ENCODE peak calls at places on chromosomes 13 and 19, in nine cellular contexts. D, O, X, H, S, G, N, K and T are unnamed samples.

GRCh38 chr19:50510700-50511068 is 307 bp downstream of the JOSD2 start:
- DNase-seq in N (no peak), K (no peak), S (no peak), H (no peak), G (peak; percentile 11), D (no peak), X (no peak), O (no peak), T (no peak)

GRCh38 chr19:42207767-42208259 is 9.7 kb downstream of the DEDD2 start:
- DNase-seq in G (peak; percentile 76), N (peak; percentile 93), X (no peak), H (no peak), O (no peak), S (peak; percentile 89), K (no peak), D (peak; percentile 30), T (peak; percentile 62)

GRCh38 chr19:30328096-30328495 is 44.1 kb upstream of the ZNF536 start:
- DNase-seq in O (no peak), D (no peak), N (no peak), G (no peak), X (no peak), S (no peak), K (peak; percentile 5), H (peak; percentile 16), T (no peak)

GRCh38 chr13:106367361-106367781 is 168.1 kb downstream of the EFNB2 start:
- DNase-seq in G (no peak), S (no peak), D (peak; percentile 86), K (no peak), O (peak; percentile 19), N (no peak), X (no peak), H (no peak), T (no peak)

GRCh38 chr19:13764821-13765394 is 586 bp downstream of the MRI1 start:
- DNase-seq in D (no peak), X (no peak), S (no peak), O (peak; percentile 46), K (no peak), H (peak; percentile 67), G (no peak), N (peak; percentile 62), T (peak; percentile 56)

GRCh38 chr13:21613791-21614190 is 9.8 kb upstream of the MICU2 start:
- DNase-seq in S (no peak), H (no peak), D (no peak), N (no peak), G (no peak), X (no peak), O (no peak), K (no peak), T (no peak)

GRCh38 chr19:7718668-7719067 is 13.2 kb downstream of the CLEC4G start:
- DNase-seq in S (no peak), G (no peak), X (no peak), D (no peak), K (no peak), O (no peak), N (no peak), H (no peak), T (no peak)

GRCh38 chr13:36332986-36333385 is 13.2 kb downstream of the SPART start:
- DNase-seq in S (peak; percentile 59), X (no peak), D (peak; percentile 65), H (no peak), G (peak; percentile 38), N (peak; percentile 66), K (no peak), O (no peak), T (peak; percentile 39)

GRCh38 chr13:73647417-73647816 is 486.8 kb downstream of the KLF12 start:
- DNase-seq in H (no peak), S (no peak), N (no peak), D (no peak), O (no peak), X (no peak), K (no peak), G (no peak), T (no peak)

GRCh38 chr13:110581489-110582185 is 20.1 kb upstream of the RAB20 start:
- DNase-seq in X (no peak), O (no peak), N (no peak), K (no peak), S (no peak), D (no peak), H (peak; percentile 40), G (no peak), T (no peak)

GRCh38 chr13:113969311-113969972 is 4.4 kb downstream of the C13orf46 start:
- DNase-seq in D (no peak), G (no peak), O (no peak), H (no peak), X (no peak), N (no peak), K (no peak), S (no peak), T (no peak)

GRCh38 chr19:5934779-5935472 is 20.9 kb downstream of the CAPS start:
- DNase-seq in H (no peak), N (peak; percentile 92), X (no peak), S (peak; percentile 90), K (no peak), O (no peak), G (no peak), D (peak; percentile 81), T (peak; percentile 88)

GRCh38 chr19:4580021-4580901 is 20.8 kb upstream of the SEMA6B start:
- DNase-seq in G (no peak), H (peak; percentile 88), N (no peak), O (peak; percentile 78), D (no peak), K (peak; percentile 62), S (no peak), X (no peak), T (no peak)

GRCh38 chr13:75636339-75637095 is 387 bp downstream of the LMO7 start:
- DNase-seq in K (peak; percentile 69), D (peak; percentile 37), S (peak; percentile 46), O (peak; percentile 61), X (no peak), N (peak; percentile 79), H (peak; percentile 83), G (peak; percentile 57), T (peak; percentile 71)

GRCh38 chr13:106867249-106867648 is 299.3 kb upstream of the ARGLU1 start:
- DNase-seq in S (no peak), G (peak; percentile 0), N (peak; percentile 9), X (no peak), K (no peak), D (peak; percentile 34), O (peak; percentile 32), H (no peak), T (peak; percentile 17)

GRCh38 chr13:103663996-103664395 is 597.8 kb upstream of the SLC10A2 start:
- DNase-seq in S (no peak), N (no peak), X (no peak), H (no peak), G (peak; percentile 57), D (no peak), O (no peak), K (no peak), T (no peak)

GRCh38 chr13:46866150-46866549 is 30.7 kb downstream of the HTR2A start:
- DNase-seq in K (peak; percentile 58), O (peak; percentile 4), N (peak; percentile 64), X (no peak), H (peak; percentile 62), S (peak; percentile 63), G (peak; percentile 57), D (no peak), T (peak; percentile 37)

GRCh38 chr13:20288561-20288960 is 56.4 kb upstream of the GJB6 start:
- DNase-seq in X (no peak), G (no peak), D (no peak), H (no peak), K (no peak), O (no peak), N (no peak), S (no peak), T (no peak)

GRCh38 chr19:13238891-13239534 is 88.8 kb downstream of the IER2 start:
- DNase-seq in K (no peak), G (no peak), X (no peak), D (no peak), O (no peak), N (no peak), S (no peak), H (no peak), T (no peak)

DNA sequence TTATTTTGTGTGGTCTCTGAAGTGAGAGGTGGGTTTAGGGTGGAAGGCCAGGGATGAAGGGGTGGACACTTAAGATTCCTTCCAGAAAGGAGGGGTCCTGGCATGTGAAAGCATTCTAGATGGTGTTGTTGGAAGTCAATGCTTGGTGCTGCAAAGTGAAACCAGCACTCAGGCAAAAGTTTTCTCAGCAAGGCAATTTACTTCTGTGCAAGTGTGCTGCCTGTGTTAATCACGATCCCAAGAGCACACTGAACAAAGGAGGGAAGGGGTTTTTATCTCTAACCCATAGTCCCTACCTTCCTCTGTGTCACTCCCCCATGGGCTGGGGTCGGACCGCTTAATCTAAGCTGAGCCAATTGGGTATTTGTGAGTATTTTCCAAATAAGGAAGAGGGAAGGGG is 1.3 kb downstream of the ZNF134 start:
- DNase-seq in G (peak; percentile 2), S (no peak), D (no peak), O (no peak), N (peak; percentile 8), H (no peak), K (no peak), X (no peak), T (no peak)
- H3K9me3 ChIP-seq in G (peaks cover 56% of the 10 kb centered on the region), S (peaks cover 54% of the 10 kb centered on the region), D (peaks cover 8% of the 10 kb centered on the region), O (peaks cover 47% of the 10 kb centered on the region), N (no peaks in the 10 kb centered on the region), H (peaks cover 66% of the 10 kb centered on the region), K (peaks cover 54% of the 10 kb centered on the region), X (peaks cover 41% of the 10 kb centered on the region), T (peaks cover 55% of the 10 kb centered on the region)

GRCh38 chr19:15268928-15269253 is 36.6 kb upstream of the EPHX3 start:
- DNase-seq in O (no peak), S (no peak), D (no peak), G (no peak), K (no peak), H (no peak), X (no peak), N (no peak), T (no peak)
- H3K4me1 ChIP-seq in O (no peaks in the 10 kb centered on the region), S (peaks cover 31% of the 10 kb centered on the region), D (peaks cover 11% of the 10 kb centered on the region), G (peaks cover 7% of the 10 kb centered on the region), K (no peaks in the 10 kb centered on the region), H (no peaks in the 10 kb centered on the region), X (no peaks in the 10 kb centered on the region), N (peaks cover 13% of the 10 kb centered on the region), T (peaks cover 34% of the 10 kb centered on the region)

DNA sequence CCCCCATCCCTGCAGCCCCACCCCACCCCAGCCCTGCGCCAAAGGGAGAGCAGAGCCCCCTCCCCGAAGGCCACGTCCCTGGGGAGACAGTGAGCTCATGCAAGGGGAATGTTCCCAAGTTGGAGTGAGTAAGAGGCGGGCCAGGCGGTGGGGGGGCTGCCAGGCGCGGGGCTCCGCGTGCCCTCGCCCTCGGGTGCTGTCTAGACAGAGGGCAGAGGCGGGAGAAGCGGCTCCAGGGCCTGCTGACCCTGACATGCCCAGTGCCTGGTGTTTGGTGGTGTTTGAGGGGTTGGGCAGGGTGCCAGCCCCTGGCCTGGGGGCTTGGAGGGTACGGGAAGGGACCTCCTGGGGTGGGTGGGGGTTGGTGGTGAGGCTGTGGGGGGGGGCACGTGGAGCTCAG is 1.0 kb downstream of the FSTL3 start:
- DNase-seq in X (no peak), G (peak; percentile 83), K (no peak), H (peak; percentile 52), D (peak; percentile 51), O (no peak), S (peak; percentile 79), N (peak; percentile 93), T (peak; percentile 93)
- H3K9ac ChIP-seq in X (peak overlapping the region; percentile 90), G (no peak overlapping the region), K (no peak overlapping the region), H (no peak overlapping the region), D (peak overlapping the region; percentile 81), O (no peak overlapping the region), S (peak overlapping the region; percentile 90), N (peak overlapping the region; percentile 84), T (peak overlapping the region; percentile 99)

DNA sequence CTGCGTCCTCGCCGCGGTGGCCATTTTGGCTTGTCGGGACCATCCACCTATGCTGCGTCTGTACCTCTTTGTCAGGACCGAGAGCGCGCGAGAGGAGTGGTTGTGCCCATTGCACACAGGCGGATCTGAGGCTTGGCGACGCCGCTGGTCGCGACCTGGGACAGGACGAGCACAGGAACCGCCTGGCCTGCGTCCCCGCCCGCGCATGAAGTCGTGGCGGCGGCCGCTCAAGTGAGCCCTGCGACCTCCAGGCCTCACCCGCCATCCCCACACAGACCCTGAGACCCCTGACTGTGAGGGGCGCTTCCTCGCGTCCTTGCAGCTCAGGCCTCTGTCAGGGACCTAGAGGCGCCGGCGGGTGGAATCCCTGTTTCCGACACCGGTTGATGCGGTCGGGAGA is 16.8 kb downstream of the ZNF586 start:
- DNase-seq in X (no peak), N (no peak), S (no peak), D (no peak), H (no peak), O (no peak), K (no peak), G (no peak), T (no peak)
- H3K9me3 ChIP-seq in X (no peaks in the 10 kb centered on the region), N (no peaks in the 10 kb centered on the region), S (peaks cover 23% of the 10 kb centered on the region), D (no peaks in the 10 kb centered on the region), H (no peaks in the 10 kb centered on the region), O (no peaks in the 10 kb centered on the region), K (no peaks in the 10 kb centered on the region), G (peaks cover 3% of the 10 kb centered on the region), T (no peaks in the 10 kb centered on the region)